ENCODE peak calls at places on chromosomes 6 and 20, in seven cellular contexts. T is IMR-90, P is A549, X is GM12878, W is esophagus squamous epithelium, R is HepG2, M is testis. U is an unnamed sample.

GRCh38 chr20:62064788-62065668 is 653 bp downstream of the TAF4 start:
- DNase-seq in X (no peak), R (no peak), W (no peak), M (no peak), T (no peak), P (no peak), U (peak; percentile 61)

GRCh38 chr20:44302026-44302669 is 8.9 kb downstream of the FITM2 start:
- DNase-seq in P (peak; percentile 54), X (no peak), W (no peak), T (no peak), M (no peak), R (peak; percentile 96), U (no peak)

GRCh38 chr6:147434508-147434907 is 74.0 kb upstream of the SAMD5 start:
- DNase-seq in R (no peak), X (no peak), W (no peak), P (no peak), M (no peak), T (peak; percentile 1), U (no peak)

GRCh38 chr6:51725155-51725554 is 362.3 kb downstream of the PKHD1 start:
- DNase-seq in P (no peak), W (no peak), T (no peak), R (no peak), X (no peak), M (no peak), U (no peak)

GRCh38 chr6:22333802-22334201 is 37.0 kb upstream of the PRL start:
- DNase-seq in X (no peak), T (peak; percentile 68), W (no peak), R (no peak), M (no peak), P (no peak), U (no peak)

GRCh38 chr6:141326426-141326825 is 806.3 kb upstream of the GJE1 start:
- DNase-seq in M (no peak), W (no peak), X (no peak), R (peak; percentile 62), P (peak; percentile 94), T (peak; percentile 100), U (no peak)

GRCh38 chr20:64166712-64167615 is 2.7 kb downstream of the MYT1 start:
- DNase-seq in W (no peak), R (no peak), M (no peak), T (no peak), X (no peak), P (no peak), U (no peak)

GRCh38 chr6:14274552-14275492 is 157.2 kb downstream of the CD83 start:
- DNase-seq in T (no peak), W (no peak), R (no peak), X (no peak), P (no peak), M (no peak), U (no peak)

GRCh38 chr6:13703496-13703895 is 8.1 kb downstream of the RANBP9 start:
- DNase-seq in W (no peak), T (no peak), P (no peak), X (no peak), R (no peak), M (no peak), U (no peak)

GRCh38 chr6:24981385-24981758 is 45.6 kb upstream of the RIPOR2 start:
- DNase-seq in T (peak; percentile 49), P (no peak), M (no peak), W (no peak), R (no peak), X (no peak), U (no peak)

GRCh38 chr6:17828149-17828548 is 121.4 kb upstream of the NUP153 start:
- DNase-seq in R (no peak), W (no peak), T (no peak), P (no peak), X (no peak), M (no peak), U (no peak)

GRCh38 chr20:17835240-17835940 is 133.2 kb downstream of the SNX5 start:
- DNase-seq in M (no peak), T (peak; percentile 86), P (peak; percentile 72), W (no peak), X (no peak), R (no peak), U (no peak)

GRCh38 chr20:36613974-36614373 is 8.4 kb downstream of the RAB5IF start:
- DNase-seq in P (no peak), T (no peak), M (no peak), R (no peak), X (no peak), W (no peak), U (no peak)

GRCh38 chr6:170091639-170092579 is 199.0 kb downstream of the DLL1 start:
- DNase-seq in W (no peak), M (peak; percentile 5), T (no peak), P (no peak), X (no peak), R (no peak), U (peak; percentile 9)

GRCh38 chr6:88629838-88630462 is 333.5 kb downstream of the RNGTT start:
- DNase-seq in P (peak; percentile 10), X (no peak), W (no peak), R (no peak), M (no peak), T (no peak), U (no peak)

GRCh38 chr6:54074109-54074508 is 37.1 kb upstream of the MLIP start:
- DNase-seq in M (no peak), T (no peak), R (no peak), W (no peak), X (no peak), P (no peak), U (no peak)

GRCh38 chr6:106790935-106791334 is 161.6 kb downstream of the QRSL1 start:
- DNase-seq in X (no peak), R (no peak), T (no peak), P (peak; percentile 21), M (no peak), W (no peak), U (no peak)

GRCh38 chr6:128495536-128496333 is 24.7 kb downstream of the PTPRK start:
- DNase-seq in X (no peak), P (no peak), M (no peak), R (peak; percentile 40), T (no peak), W (no peak), U (no peak)

GRCh38 chr6:107348224-107348623 is 111.1 kb downstream of the PDSS2 start:
- DNase-seq in X (no peak), T (peak; percentile 59), P (peak; percentile 6), R (no peak), W (no peak), M (no peak), U (no peak)

GRCh38 chr6:138162104-138162946 is 586 bp downstream of the ARFGEF3 start:
- DNase-seq in P (peak; percentile 2), X (no peak), R (no peak), T (no peak), W (no peak), M (peak; percentile 16), U (no peak)

GRCh38 chr20:24718696-24719095 is 230.4 kb upstream of the CST7 start:
- DNase-seq in X (no peak), R (no peak), W (no peak), M (no peak), T (no peak), P (no peak), U (no peak)

GRCh38 chr6:121521164-121521555 is 85.7 kb downstream of the GJA1 start:
- DNase-seq in X (no peak), T (peak; percentile 0), P (no peak), R (no peak), W (no peak), M (no peak), U (no peak)

GRCh38 chr6:121522265-121522664 is 86.8 kb downstream of the GJA1 start:
- DNase-seq in W (no peak), X (no peak), M (no peak), P (peak; percentile 77), R (no peak), T (peak; percentile 96), U (no peak)

GRCh38 chr6:121522771-121523386 is 87.4 kb downstream of the GJA1 start:
- DNase-seq in X (no peak), M (no peak), R (no peak), P (no peak), T (peak; percentile 35), W (no peak), U (no peak)

GRCh38 chr6:121523628-121524027 is 88.2 kb downstream of the GJA1 start:
- DNase-seq in M (no peak), R (no peak), X (no peak), T (peak; percentile 14), W (no peak), P (no peak), U (no peak)

GRCh38 chr6:121520337-121521163 is 85.1 kb downstream of the GJA1 start:
- DNase-seq in M (no peak), W (no peak), R (no peak), X (no peak), T (peak; percentile 89), P (peak; percentile 84), U (no peak)
- H3K27ac ChIP-seq in M (no peak overlapping the region), W (no peak overlapping the region), R (no peak overlapping the region), X (no peak overlapping the region), T (peak overlapping the region; percentile 58), P (peak overlapping the region; percentile 76), U (no peak overlapping the region)

DNA sequence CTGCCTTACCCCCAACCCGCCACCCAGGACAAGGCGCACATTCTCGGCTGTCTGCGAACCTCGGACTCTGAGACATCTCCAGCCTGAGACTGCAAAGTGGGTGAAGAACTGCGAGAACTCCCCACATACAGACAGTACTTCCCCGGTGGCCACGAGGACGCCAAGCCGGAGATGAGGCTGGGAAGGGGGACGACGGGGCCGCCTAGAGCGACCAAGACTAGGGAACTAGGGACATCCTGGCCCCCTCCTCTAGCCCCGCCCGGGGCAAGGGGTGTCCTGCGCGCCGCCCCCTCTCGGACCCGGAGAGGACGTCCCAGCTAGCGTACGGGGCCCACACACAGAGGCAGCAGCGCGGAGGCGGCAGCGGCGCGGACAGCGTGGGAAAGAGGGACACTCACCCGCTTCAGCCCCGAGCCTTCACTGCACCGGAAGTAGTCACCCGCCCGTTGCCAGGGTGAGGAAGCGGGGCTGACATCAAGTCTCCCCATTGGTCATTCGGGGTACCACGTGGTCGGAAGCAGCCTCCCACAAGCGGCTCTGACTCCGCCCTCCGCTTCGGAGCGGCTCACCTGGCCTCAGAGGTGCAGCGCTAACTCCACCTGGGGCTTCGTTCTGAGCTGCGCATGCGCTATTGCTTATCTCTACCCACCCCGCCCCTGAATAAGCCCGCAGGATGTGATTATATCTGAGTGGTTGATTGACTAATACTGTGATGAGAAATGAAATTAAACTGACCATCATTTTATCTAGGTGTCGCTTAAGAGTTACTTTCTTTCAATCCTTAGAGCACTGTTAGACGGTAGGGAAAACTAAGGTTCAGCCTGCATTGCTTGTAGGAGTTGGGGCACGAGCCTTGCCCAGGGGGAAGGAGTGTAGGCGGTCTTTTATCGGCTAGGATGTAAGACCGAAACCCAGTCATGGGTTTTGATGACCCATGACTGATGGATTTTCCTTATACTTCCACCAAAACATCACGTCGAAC is at the start of gene TASP1:
- DNase-seq in M (peak; percentile 99), W (peak; percentile 87), R (peak; percentile 98), P (peak; percentile 97), X (peak; percentile 84), T (peak; percentile 94), U (peak; percentile 95)
- TF ChIP-seq POLR2A in M (no peak), W (no peak), R (peak; percentile 83), P (peak; percentile 87), X (peak; percentile 93), T (peak; percentile 83), U (peak; percentile 60)

GRCh38 chr6:84967389-84967788 is 203.0 kb upstream of the TBX18 start:
- DNase-seq in M (peak; percentile 31), W (no peak), T (peak; percentile 15), P (peak; percentile 65), X (no peak), R (peak; percentile 52), U (no peak)
- H3K4me3 ChIP-seq in M (no peak overlapping the region), W (no peak overlapping the region), T (no peak overlapping the region), P (no peak overlapping the region), X (no peak overlapping the region), R (no peak overlapping the region), U (no peak overlapping the region)

GRCh38 chr20:50704971-50705370 is 13.6 kb upstream of the RIPOR3 start:
- DNase-seq in P (no peak), R (no peak), W (no peak), X (no peak), M (no peak), T (peak; percentile 87), U (no peak)
- H3K27ac ChIP-seq in P (no peak overlapping the region), R (no peak overlapping the region), W (no peak overlapping the region), X (no peak overlapping the region), M (no peak overlapping the region), T (no peak overlapping the region), U (no peak overlapping the region)